ENCODE peak calls at places on chromosomes 3 and 15, in four cellular contexts. F is SK-N-SH, E is psoas muscle, W is endodermal cell. U is an unnamed sample.

GRCh38 chr15:76236350-76236749 is 74.9 kb downstream of the ETFA start:
- DNase-seq in E (no peak), W (no peak), F (no peak), U (no peak)

GRCh38 chr3:170988378-170988777 is 38.1 kb downstream of the SLC2A2 start:
- DNase-seq in E (no peak), W (no peak), F (no peak), U (no peak)

GRCh38 chr3:187773963-187774789 is 28.9 kb upstream of the BCL6 start:
- DNase-seq in F (no peak), W (no peak), E (no peak), U (no peak)

GRCh38 chr3:52077376-52077775 is 21.0 kb upstream of the DUSP7 start:
- DNase-seq in W (no peak), F (no peak), E (no peak), U (no peak)

GRCh38 chr15:56957812-56958406 is 39.5 kb downstream of the TCF12 start:
- DNase-seq in F (no peak), E (no peak), W (no peak), U (no peak)

GRCh38 chr3:126340081-126340511 is 17.1 kb downstream of the KLF15 start:
- DNase-seq in W (peak; percentile 29), F (no peak), E (peak; percentile 71), U (no peak)

GRCh38 chr3:56064684-56065083 is 403.6 kb downstream of the ERC2 start:
- DNase-seq in W (no peak), E (no peak), F (no peak), U (no peak)

GRCh38 chr3:66303556-66303955 is 82.8 kb downstream of the SLC25A26 start:
- DNase-seq in F (no peak), W (no peak), E (no peak), U (no peak)

GRCh38 chr3:194469977-194470376 is 16.8 kb downstream of the ATP13A3 start:
- DNase-seq in E (no peak), W (no peak), F (no peak), U (no peak)

GRCh38 chr15:57703387-57703786 is 3.1 kb upstream of the POLR2M start:
- DNase-seq in E (no peak), W (no peak), F (no peak), U (no peak)

GRCh38 chr3:65855370-65856100 is 183.2 kb downstream of the MAGI1 start:
- DNase-seq in E (no peak), F (no peak), W (no peak), U (no peak)

GRCh38 chr3:152405915-152406802 is 137.4 kb downstream of the MBNL1 start:
- DNase-seq in F (no peak), W (no peak), E (no peak), U (no peak)

GRCh38 chr3:150005243-150006102 is 34.8 kb upstream of the PFN2 start:
- DNase-seq in E (no peak), W (no peak), F (no peak), U (no peak)

GRCh38 chr15:80268101-80268500 is 16.1 kb upstream of the CTXND1 start:
- DNase-seq in F (no peak), E (no peak), W (no peak), U (no peak)

GRCh38 chr15:48566669-48567068 is 78.8 kb downstream of the FBN1 start:
- DNase-seq in W (no peak), F (no peak), E (no peak), U (no peak)

GRCh38 chr3:36600413-36600812 is 163.9 kb downstream of the DCLK3 start:
- DNase-seq in F (no peak), W (no peak), E (no peak), U (no peak)

GRCh38 chr3:4824948-4825325 is 154.3 kb upstream of the BHLHE40 start:
- DNase-seq in F (no peak), W (no peak), E (no peak), U (no peak)

GRCh38 chr15:67857220-67857619 is 17.4 kb upstream of the RNU6-1 start:
- DNase-seq in E (no peak), F (no peak), W (no peak), U (no peak)

GRCh38 chr3:84724877-84725276 is 233.9 kb upstream of the CADM2 start:
- DNase-seq in W (no peak), E (no peak), F (no peak), U (peak; percentile 82)

GRCh38 chr15:91109885-91110284 is 9.8 kb downstream of the SV2B start:
- DNase-seq in F (no peak), W (no peak), E (no peak), U (no peak)

GRCh38 chr3:67415504-67415903 is 238.9 kb downstream of the SUCLG2 start:
- DNase-seq in W (no peak), F (no peak), E (no peak), U (no peak)

GRCh38 chr15:50328116-50328515 is 26.9 kb downstream of the GABPB1 start:
- DNase-seq in F (no peak), W (no peak), E (no peak), U (no peak)

GRCh38 chr3:150049317-150049716 is 78.6 kb upstream of the PFN2 start:
- DNase-seq in E (no peak), W (no peak), F (no peak), U (no peak)

GRCh38 chr3:194344012-194344411 is 7.1 kb downstream of the CPN2 start:
- DNase-seq in W (peak; percentile 96), E (peak; percentile 83), F (peak; percentile 91), U (peak; percentile 84)

GRCh38 chr3:131622726-131623125 is 120.0 kb upstream of the MRPL3 start:
- DNase-seq in W (no peak), F (no peak), E (no peak), U (no peak)

GRCh38 chr3:175105066-175105465 is 245.9 kb downstream of the NAALADL2 start:
- DNase-seq in F (no peak), W (no peak), E (no peak), U (no peak)

GRCh38 chr3:58237238-58237939 is at the start of gene ABHD6:
- DNase-seq in F (peak; percentile 94), E (peak; percentile 88), W (peak; percentile 93), U (peak; percentile 63)

GRCh38 chr3:14082108-14082657 is 42.5 kb downstream of the CHCHD4 start:
- DNase-seq in F (no peak), E (no peak), W (no peak), U (no peak)

GRCh38 chr3:13800064-13800463 is 79.8 kb downstream of the WNT7A start:
- DNase-seq in W (no peak), F (no peak), E (no peak), U (no peak)

GRCh38 chr15:76235186-76235826 is 76.0 kb downstream of the ETFA start:
- DNase-seq in W (no peak), F (peak; percentile 38), E (no peak), U (no peak)

GRCh38 chr3:132088291-132088690 is 53.5 kb upstream of the CPNE4 start:
- DNase-seq in F (no peak), E (no peak), W (no peak), U (no peak)

GRCh38 chr3:9110316-9110715 is 139.1 kb downstream of the SRGAP3 start:
- DNase-seq in W (no peak), E (no peak), F (no peak), U (no peak)

GRCh38 chr3:99789322-99789721 is 28.3 kb upstream of the CMSS1 start:
- DNase-seq in W (peak; percentile 55), E (no peak), F (peak; percentile 62), U (peak; percentile 53)

GRCh38 chr15:70833897-70834765 is 19.8 kb downstream of the LARP6 start:
- DNase-seq in E (no peak), F (no peak), W (peak; percentile 70), U (no peak)

GRCh38 chr15:80550910-80551265 is 144.2 kb upstream of the ABHD17C start:
- DNase-seq in W (no peak), F (no peak), E (no peak), U (no peak)

GRCh38 chr3:109339714-109340648 is 2.6 kb upstream of the DPPA4 start:
- DNase-seq in E (no peak), F (no peak), W (peak; percentile 76), U (no peak)

GRCh38 chr3:192130534-192131132 is 596.7 kb downstream of the FGF12 start:
- DNase-seq in E (peak; percentile 37), W (peak; percentile 67), F (peak; percentile 24), U (peak; percentile 25)

GRCh38 chr3:142888099-142888483 is 792 bp downstream of the PCOLCE2 start:
- DNase-seq in F (peak; percentile 57), E (peak; percentile 56), W (no peak), U (peak; percentile 86)
- TF ChIP-seq CTCF in F (no peak), E (no peak), W (peak; percentile 68), U (no peak)

GRCh38 chr15:40337597-40337996 is 3.1 kb downstream of the CCDC9B start:
- DNase-seq in E (peak; percentile 57), F (peak; percentile 40), W (no peak), U (no peak)

GRCh38 chr15:40339621-40339945 is 1.2 kb downstream of the CCDC9B start:
- DNase-seq in W (no peak), F (peak; percentile 66), E (no peak), U (peak; percentile 66)

GRCh38 chr15:40336129-40337122 is 4.3 kb downstream of the CCDC9B start:
- DNase-seq in F (no peak), W (peak; percentile 81), E (no peak), U (peak; percentile 81)

GRCh38 chr15:40338921-40339620 is 1.7 kb downstream of the CCDC9B start:
- DNase-seq in W (no peak), F (no peak), E (peak; percentile 82), U (no peak)

DNA sequence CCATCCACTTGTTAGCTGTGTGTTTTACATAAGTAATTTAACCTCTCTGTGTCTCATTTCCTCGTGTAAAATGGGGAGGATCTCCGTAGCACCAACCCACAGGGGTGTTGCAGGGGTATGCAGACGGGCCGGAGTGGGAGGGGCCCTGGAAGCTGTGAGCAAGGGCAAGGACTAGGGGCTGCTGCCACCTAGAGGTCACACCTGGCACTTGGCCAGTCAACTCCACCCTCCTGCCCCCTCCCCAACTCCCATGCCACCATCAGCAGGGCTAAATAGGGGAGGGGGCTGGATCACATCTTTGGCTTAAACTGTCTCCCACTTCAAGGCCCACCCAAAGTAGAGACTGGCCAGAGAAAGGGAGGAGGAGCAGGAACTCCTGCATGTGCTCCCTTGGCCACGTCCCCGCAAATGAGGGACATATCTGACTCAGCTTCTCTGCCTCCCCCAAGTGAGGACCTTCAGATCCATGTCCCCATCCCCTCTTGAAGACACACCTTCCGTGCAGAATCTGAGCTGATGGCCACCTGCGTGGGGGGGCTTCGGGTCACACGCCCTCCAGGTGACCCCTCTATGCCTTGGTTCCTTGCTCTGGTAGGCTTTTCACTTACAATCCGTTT is 2.6 kb downstream of the CCDC9B start:
- DNase-seq in E (peak; percentile 82), F (peak; percentile 95), W (peak; percentile 94), U (peak; percentile 89)
- H3K4me1 ChIP-seq in E (peaks cover 81% of the 10 kb centered on the region), F (peaks cover 56% of the 10 kb centered on the region), W (no peaks in the 10 kb centered on the region), U (peaks cover 71% of the 10 kb centered on the region)

GRCh38 chr3:148081926-148082325 is 615.8 kb upstream of the AGTR1 start:
- DNase-seq in E (no peak), F (no peak), W (no peak), U (no peak)
- TF ChIP-seq CTCF in E (no peak), F (no peak), W (no peak), U (no peak)

DNA sequence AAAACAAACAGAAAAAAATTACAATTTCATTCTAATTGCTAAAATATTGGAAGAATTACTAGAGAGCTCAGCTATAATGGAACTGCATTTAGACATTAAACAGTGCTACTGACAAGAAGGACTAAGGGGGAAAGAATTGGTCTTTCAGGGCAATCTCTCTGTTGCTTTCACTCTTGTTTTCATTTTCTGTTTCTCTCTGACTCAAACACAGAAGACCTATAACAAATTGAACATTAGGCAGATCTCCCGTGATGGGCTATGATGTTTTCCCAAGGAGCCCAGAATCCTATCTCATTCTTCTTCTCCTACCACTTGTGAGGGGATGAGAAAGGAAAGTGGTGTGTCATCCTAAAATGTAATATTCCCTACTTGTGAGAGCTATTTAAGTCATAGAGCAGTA is 358.0 kb upstream of the TGFBR2 start:
- DNase-seq in E (no peak), F (no peak), W (no peak), U (no peak)
- H3K4me1 ChIP-seq in E (no peaks in the 10 kb centered on the region), F (peaks cover 3% of the 10 kb centered on the region), W (no peaks in the 10 kb centered on the region), U (no peaks in the 10 kb centered on the region)

GRCh38 chr3:168467085-168467714 is 371.5 kb upstream of the GOLIM4 start:
- DNase-seq in F (peak; percentile 23), W (peak; percentile 59), E (no peak), U (no peak)
- TF ChIP-seq CTCF in F (peak; percentile 47), W (peak; percentile 72), E (peak; percentile 18), U (no peak)